ENCODE peak calls at places on chromosomes 5 and 9, in five cellular contexts. E is neuronal stem cell, R is trophoblast cell, T is mesenchymal stem cell, Z is H1. H is an unnamed sample.
A peak's percentile ranks its signal among the peaks of the same experiment; 100 is the strongest.

GRCh38 chr9:13282998-13283397 is 3.5 kb upstream of the MPDZ start:
- DNase-seq in E (no peak), Z (no peak), R (no peak), T (no peak), H (no peak)

GRCh38 chr5:67033893-67034605 is 162.6 kb downstream of the CD180 start:
- DNase-seq in T (no peak), E (no peak), Z (no peak), R (peak; percentile 87), H (no peak)

GRCh38 chr5:171697591-171698102 is 88.0 kb upstream of the SMIM23 start:
- DNase-seq in E (no peak), R (no peak), Z (no peak), T (no peak), H (no peak)

GRCh38 chr5:9903806-9904205 is 273.7 kb upstream of the TAS2R1 start:
- DNase-seq in Z (no peak), R (no peak), E (no peak), T (peak; percentile 17), H (no peak)

GRCh38 chr9:34744295-34745221 is 34.6 kb upstream of the CCL21 start:
- DNase-seq in Z (no peak), E (no peak), R (peak; percentile 6), T (peak; percentile 54), H (no peak)

GRCh38 chr9:73081979-73082657 is 69.5 kb upstream of the ANXA1 start:
- DNase-seq in Z (no peak), E (peak; percentile 15), R (peak; percentile 58), T (peak; percentile 55), H (no peak)

GRCh38 chr5:165325201-165325600 is 1819.8 kb downstream of the MAT2B start:
- DNase-seq in R (no peak), E (no peak), T (no peak), Z (no peak), H (no peak)

GRCh38 chr5:179509239-179509638 is 41.1 kb upstream of the RUFY1 start:
- DNase-seq in E (no peak), R (peak; percentile 6), Z (no peak), T (no peak), H (no peak)

GRCh38 chr5:59560553-59560952 is 333.0 kb downstream of the PDE4D start:
- DNase-seq in R (no peak), Z (no peak), T (no peak), E (no peak), H (no peak)

GRCh38 chr9:86126998-86127972 is 27.9 kb upstream of the GOLM1 start:
- DNase-seq in E (peak; percentile 92), T (peak; percentile 88), Z (peak; percentile 68), R (peak; percentile 92), H (peak; percentile 98)

GRCh38 chr5:169576181-169576598 is 7.4 kb upstream of the SPDL1 start:
- DNase-seq in R (peak; percentile 84), T (peak; percentile 57), Z (no peak), E (no peak), H (no peak)

GRCh38 chr5:59768204-59769040 is 125.1 kb downstream of the PDE4D start:
- DNase-seq in T (peak; percentile 91), Z (peak; percentile 39), R (peak; percentile 40), E (peak; percentile 70), H (peak; percentile 69)

GRCh38 chr5:82684153-82684552 is 393.0 kb downstream of the TMEM167A start:
- DNase-seq in Z (no peak), R (no peak), T (no peak), E (no peak), H (no peak)

GRCh38 chr9:133428579-133429215 is 6.5 kb downstream of the ADAMTS13 start:
- DNase-seq in R (peak; percentile 17), T (peak; percentile 14), Z (no peak), E (peak; percentile 48), H (peak; percentile 81)

GRCh38 chr5:178582291-178582690 is 7.9 kb downstream of the COL23A1 start:
- DNase-seq in T (no peak), Z (no peak), R (no peak), E (no peak), H (no peak)

GRCh38 chr9:92963831-92964606 is 16.7 kb downstream of the FGD3 start:
- DNase-seq in T (no peak), R (peak; percentile 6), E (no peak), Z (no peak), H (no peak)

DNA sequence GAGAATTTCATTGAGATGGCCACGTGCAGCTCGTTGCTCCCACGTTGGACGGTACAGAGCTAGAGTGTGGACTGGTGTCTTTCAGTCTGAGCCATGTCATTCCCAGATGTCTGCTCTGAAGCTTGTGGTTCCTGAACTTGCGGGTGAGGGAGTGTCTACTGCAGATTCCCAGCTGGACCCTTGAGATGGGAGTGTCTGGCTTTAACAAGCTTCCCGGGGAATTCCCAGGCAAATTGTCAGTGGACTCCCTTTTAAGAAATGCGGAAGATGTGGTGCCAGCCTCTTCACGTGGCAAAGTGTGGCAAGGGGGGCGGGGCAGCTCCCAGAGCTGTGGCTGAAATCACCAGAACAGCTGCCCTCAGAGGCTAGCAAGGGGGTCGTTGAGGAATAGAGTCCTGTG is 37.1 kb downstream of the PRRX2 start:
- DNase-seq in R (peak; percentile 21), T (peak; percentile 91), E (no peak), Z (no peak), H (no peak)
- H4K8ac ChIP-seq in R (no peak overlapping the region), T (no peak overlapping the region), E (no peak overlapping the region), Z (no peak overlapping the region), H (no peak overlapping the region)

DNA sequence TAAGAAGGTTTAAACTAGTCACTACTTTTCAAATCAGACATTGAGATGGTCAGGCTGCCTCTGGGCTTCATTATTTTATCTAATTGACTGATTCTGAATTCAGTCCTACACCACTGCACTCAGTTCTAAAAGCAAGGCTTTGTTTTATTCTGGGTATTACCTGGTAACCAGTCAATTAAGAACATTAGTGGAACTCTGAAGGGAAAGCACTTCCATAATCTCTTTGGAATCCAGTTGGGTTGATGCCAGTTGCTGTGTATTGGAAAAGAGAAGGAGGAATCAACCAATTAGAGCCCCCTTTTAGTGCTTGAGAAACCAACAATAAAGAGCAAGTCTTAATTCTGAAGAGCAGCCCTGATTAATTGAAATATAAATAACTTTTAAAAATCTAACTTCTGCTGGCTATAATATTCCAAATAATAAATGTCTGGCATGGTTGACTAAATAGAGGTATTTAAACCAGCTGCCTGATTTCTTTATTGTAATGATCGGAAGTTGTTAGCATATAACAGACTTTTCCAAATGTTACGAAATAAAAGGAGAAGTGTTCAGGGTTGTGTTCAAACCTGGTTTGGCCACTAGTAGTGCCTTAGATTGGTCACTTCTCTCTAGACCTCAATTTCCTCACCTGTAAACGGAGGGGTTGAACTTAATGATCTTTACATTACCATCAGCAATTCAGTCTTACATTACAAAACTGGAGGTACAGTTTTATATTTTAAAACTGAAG is 32.0 kb downstream of the CPEB4 start:
- DNase-seq in T (no peak), Z (no peak), E (peak; percentile 31), R (no peak), H (no peak)
- H2BK12ac ChIP-seq in T (no peak overlapping the region), Z (no peak overlapping the region), E (no peak overlapping the region), R (no peak overlapping the region), H (no peak overlapping the region)

GRCh38 chr9:126614455-126615248 is 924 bp downstream of the LMX1B start:
- DNase-seq in T (no peak), R (no peak), Z (no peak), E (no peak), H (peak; percentile 56)
- H3K4me2 ChIP-seq in T (no peak overlapping the region), R (peak overlapping the region; percentile 37), Z (peak overlapping the region; percentile 80), E (peak overlapping the region; percentile 40), H (peak overlapping the region; percentile 38)

DNA sequence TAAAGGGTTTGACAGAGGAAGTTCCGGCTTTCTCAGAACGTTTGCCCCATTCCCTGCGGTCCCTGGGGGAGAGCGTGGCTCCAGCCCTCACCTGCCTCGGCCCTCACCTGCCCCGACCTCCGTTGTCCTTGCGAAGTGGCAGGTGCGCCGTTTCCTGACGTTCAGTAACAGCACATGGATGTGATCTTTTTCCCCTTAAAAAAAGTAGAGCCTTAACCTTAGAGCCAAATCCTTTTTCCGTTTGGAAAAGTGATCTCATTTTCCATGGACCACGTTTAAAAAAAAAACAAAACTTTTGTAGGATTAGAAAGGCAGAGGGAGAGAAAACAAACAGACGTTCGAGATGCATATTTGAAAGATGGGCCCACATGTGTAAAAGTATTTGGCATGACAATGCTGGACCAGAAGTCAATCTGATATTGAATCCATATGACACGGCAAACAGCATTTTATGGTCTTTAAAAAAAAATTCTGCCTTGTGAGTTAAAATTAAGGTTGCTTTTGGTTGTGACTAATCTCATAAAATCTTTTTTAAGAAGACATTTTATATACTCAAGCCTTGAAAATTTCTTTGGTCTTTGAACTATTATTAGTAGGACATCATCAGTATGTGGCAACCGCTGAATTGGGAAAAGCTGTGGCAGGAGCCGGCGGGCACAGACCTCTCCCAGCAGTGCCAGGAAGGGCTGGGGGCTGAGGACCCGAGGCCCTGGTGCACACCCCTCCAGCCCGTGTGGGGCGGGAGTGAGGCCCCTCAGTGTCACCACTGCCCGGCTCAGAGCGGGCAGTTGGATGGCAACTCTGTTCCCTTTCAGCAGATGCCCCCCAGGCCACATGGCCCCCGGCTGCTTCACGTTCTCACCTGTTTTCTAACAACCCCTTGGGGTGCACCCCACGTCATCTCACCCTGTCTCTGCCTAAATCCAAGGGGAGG is 42.4 kb upstream of the EXOC3 start:
- DNase-seq in T (peak; percentile 75), R (peak; percentile 68), E (no peak), Z (no peak), H (no peak)
- H4K8ac ChIP-seq in T (peak overlapping the region; percentile 98), R (no peak overlapping the region), E (no peak overlapping the region), Z (no peak overlapping the region), H (no peak overlapping the region)

GRCh38 chr9:123923377-123923776 is 6.5 kb downstream of the DENND1A start:
- DNase-seq in T (no peak), Z (no peak), R (no peak), E (no peak), H (no peak)

GRCh38 chr9:123925820-123926219 is 4.1 kb downstream of the DENND1A start:
- DNase-seq in Z (no peak), T (peak; percentile 46), R (peak; percentile 79), E (no peak), H (no peak)

GRCh38 chr9:123925161-123925560 is 4.8 kb downstream of the DENND1A start:
- DNase-seq in R (no peak), T (no peak), E (no peak), Z (no peak), H (peak; percentile 56)

GRCh38 chr9:123923884-123924283 is 6.0 kb downstream of the DENND1A start:
- DNase-seq in R (no peak), T (no peak), E (no peak), Z (no peak), H (no peak)

GRCh38 chr9:123924727-123925126 is 5.2 kb downstream of the DENND1A start:
- DNase-seq in E (no peak), Z (no peak), R (peak; percentile 38), T (no peak), H (no peak)
- H2BK12ac ChIP-seq in E (no peak overlapping the region), Z (no peak overlapping the region), R (no peak overlapping the region), T (no peak overlapping the region), H (no peak overlapping the region)

DNA sequence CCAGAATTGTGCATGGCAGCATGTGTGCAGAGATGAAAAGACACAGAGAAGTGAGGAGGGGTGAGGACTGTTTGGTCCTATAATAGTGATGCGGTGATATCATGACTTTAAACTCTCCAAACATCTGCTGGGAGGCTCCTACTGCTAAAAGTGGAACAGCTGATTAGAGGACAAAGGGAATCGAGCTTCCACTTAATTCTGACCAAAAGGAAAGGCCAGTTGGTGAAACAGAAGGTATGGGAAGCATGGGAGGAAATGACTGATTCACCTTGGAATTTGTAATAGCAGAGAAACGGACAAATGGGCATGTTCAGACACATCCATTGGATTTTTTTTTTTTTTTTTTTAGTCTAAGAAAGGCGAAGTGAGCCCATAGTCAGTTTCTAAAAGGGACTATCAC is 67.5 kb upstream of the MAMDC2 start:
- DNase-seq in T (peak; percentile 76), Z (no peak), R (peak; percentile 73), E (no peak), H (no peak)
- H3K4me2 ChIP-seq in T (no peak overlapping the region), Z (no peak overlapping the region), R (no peak overlapping the region), E (no peak overlapping the region), H (no peak overlapping the region)

GRCh38 chr9:122376791-122377190 is 6.0 kb downstream of the PTGS1 start:
- DNase-seq in E (no peak), R (no peak), T (no peak), Z (no peak), H (no peak)
- H4K8ac ChIP-seq in E (no peak overlapping the region), R (no peak overlapping the region), T (no peak overlapping the region), Z (no peak overlapping the region), H (no peak overlapping the region)

H was measured in H9.